ENCODE peak calls at places on chromosomes 16 and 17, in four cellular contexts. D, X, B and I are unnamed samples.

GRCh38 chr16:88464447-88465318 is 11.6 kb downstream of the ZFPM1 start:
- DNase-seq in D (no peak), X (no peak), B (no peak), I (no peak)

GRCh38 chr16:69839240-69839688 is 77.1 kb downstream of the WWP2 start:
- DNase-seq in D (peak), B (no peak), X (peak), I (peak)

GRCh38 chr16:78689031-78689430 is 589.6 kb downstream of the WWOX start:
- DNase-seq in X (no peak), B (no peak), D (no peak), I (no peak)

GRCh38 chr17:49528966-49529365 is 33.9 kb downstream of the NGFR start:
- DNase-seq in B (no peak), D (no peak), X (no peak), I (no peak)

GRCh38 chr16:1632638-1632970 is 20.4 kb downstream of the CRAMP1 start:
- DNase-seq in B (no peak), D (no peak), X (no peak), I (no peak)

GRCh38 chr16:49055824-49056545 is 225.7 kb downstream of the CBLN1 start:
- DNase-seq in B (no peak), X (no peak), D (no peak), I (peak)

GRCh38 chr16:9139965-9140364 is 48.5 kb downstream of the HAPSTR1 start:
- DNase-seq in X (no peak), B (no peak), D (no peak), I (peak)

GRCh38 chr17:41407226-41407625 is 9.8 kb upstream of the KRT31 start:
- DNase-seq in D (no peak), B (no peak), X (no peak), I (no peak)

GRCh38 chr17:38967290-38967738 is at the start of gene FBXO47:
- DNase-seq in B (peak), X (peak), D (peak), I (peak)

GRCh38 chr16:81464279-81464678 is 19.7 kb downstream of the CMIP start:
- DNase-seq in X (no peak), B (no peak), D (no peak), I (no peak)

GRCh38 chr17:49707246-49707607 is 537 bp downstream of the SLC35B1 start:
- DNase-seq in X (no peak), D (no peak), B (no peak), I (peak)

GRCh38 chr16:73319747-73320146 is 271.8 kb upstream of the ZFHX3 start:
- DNase-seq in B (peak), X (no peak), D (no peak), I (peak)

GRCh38 chr16:88392616-88393015 is 9.9 kb downstream of the ZNF469 start:
- DNase-seq in D (no peak), X (no peak), B (no peak), I (no peak)

GRCh38 chr16:48272837-48273421 is 25.6 kb upstream of the ABCC11 start:
- DNase-seq in D (peak), B (no peak), X (peak), I (no peak)

GRCh38 chr16:64153718-64154117 is 968.1 kb downstream of the CDH11 start:
- DNase-seq in X (no peak), B (no peak), D (no peak), I (no peak)

GRCh38 chr17:65598711-65599110 is 37.3 kb upstream of the AXIN2 start:
- DNase-seq in D (no peak), X (no peak), B (no peak), I (no peak)

GRCh38 chr17:17491546-17491988 is 4.6 kb downstream of the RASD1 start:
- DNase-seq in B (no peak), X (no peak), D (peak), I (no peak)

GRCh38 chr16:86530251-86531192 is 20.2 kb downstream of the FOXF1 start:
- DNase-seq in D (no peak), B (no peak), X (no peak), I (no peak)

GRCh38 chr16:60073376-60073775 is 1339.3 kb upstream of the GOT2 start:
- DNase-seq in D (no peak), B (no peak), X (no peak), I (no peak)

GRCh38 chr17:6768447-6768846 is 7.6 kb upstream of the FBXO39 start:
- DNase-seq in D (no peak), B (no peak), X (no peak), I (no peak)

GRCh38 chr16:82699711-82700495 is 73.1 kb downstream of the CDH13 start:
- DNase-seq in X (no peak), B (no peak), D (peak), I (peak)

GRCh38 chr16:24534634-24535033 is 4.7 kb upstream of the RBBP6 start:
- DNase-seq in B (no peak), X (no peak), D (no peak), I (no peak)

GRCh38 chr16:88320947-88321634 is 61.7 kb upstream of the ZNF469 start:
- DNase-seq in X (no peak), B (no peak), D (no peak), I (no peak)

GRCh38 chr16:54936979-54937672 is 6.5 kb downstream of the IRX5 start:
- DNase-seq in B (peak), X (peak), D (no peak), I (no peak)

GRCh38 chr17:4405038-4405669 is 28.6 kb upstream of the SPNS3 start:
- DNase-seq in B (no peak), X (no peak), D (no peak), I (peak)

GRCh38 chr16:78460428-78460827 is 361.0 kb downstream of the WWOX start:
- DNase-seq in X (no peak), D (no peak), B (no peak), I (no peak)

GRCh38 chr17:28726396-28726911 is 421 bp upstream of the TLCD1 start:
- DNase-seq in X (no peak), B (peak), D (no peak), I (peak)

GRCh38 chr16:17143546-17144419 is 327.0 kb downstream of the XYLT1 start:
- DNase-seq in D (no peak), X (no peak), B (no peak), I (no peak)

GRCh38 chr17:41654134-41654907 is 29.9 kb upstream of the KRT17 start:
- DNase-seq in X (no peak), B (no peak), D (no peak), I (peak)

GRCh38 chr17:82017612-82018151 is 5.0 kb downstream of the CENPX start:
- DNase-seq in B (no peak), X (no peak), D (no peak), I (no peak)

GRCh38 chr16:86748643-86749042 is 170.3 kb downstream of the FOXL1 start:
- DNase-seq in B (no peak), X (no peak), D (no peak), I (no peak)

GRCh38 chr16:81907681-81908080 is 103.6 kb downstream of the SDR42E1 start:
- DNase-seq in B (no peak), D (no peak), X (no peak), I (peak)

GRCh38 chr16:24670623-24671454 is 58.6 kb upstream of the TNRC6A start:
- DNase-seq in X (peak), D (peak), B (peak), I (peak)

GRCh38 chr17:19336938-19337711 is 25.4 kb downstream of the B9D1 start:
- DNase-seq in B (no peak), D (peak), X (peak), I (no peak)

GRCh38 chr17:43025766-43026537 is 921 bp downstream of the RND2 start:
- DNase-seq in B (no peak), X (no peak), D (no peak), I (peak)

GRCh38 chr17:7436556-7437368 is 1.5 kb downstream of the TMEM102 start:
- DNase-seq in X (peak), D (peak), B (peak), I (peak)

GRCh38 chr17:35746956-35747355 is 6.1 kb downstream of the GAS2L2 start:
- DNase-seq in D (no peak), X (no peak), B (no peak), I (no peak)

GRCh38 chr17:69574257-69575197 is 160.0 kb downstream of the MAP2K6 start:
- DNase-seq in D (no peak), B (no peak), X (no peak), I (no peak)

GRCh38 chr17:15403276-15403939 is 62.0 kb upstream of the TEKT3 start:
- DNase-seq in B (no peak), D (no peak), X (no peak), I (no peak)